ENCODE peak calls at places on chromosomes 11 and 22, in eight cellular contexts. W is NCI-H1436, D is NCI-H187, O is tibial nerve, T is heart left ventricle, B is Karpas-422, Z is AG04449, J is AG10803. C is an unnamed sample.
A peak's percentile ranks its signal among the peaks of the same experiment; 100 is the strongest.

GRCh38 chr11:66727883-66728759 is 895 bp downstream of the SPTBN2 start:
- DNase-seq in W (peak; percentile 62), D (peak; percentile 33), O (no peak), T (no peak), B (peak; percentile 50), Z (no peak), J (no peak), C (no peak)

GRCh38 chr11:2222479-2222878 is 47.9 kb downstream of the ASCL2 start:
- DNase-seq in W (no peak), D (no peak), O (peak; percentile 43), T (no peak), B (no peak), Z (no peak), J (peak; percentile 1), C (no peak)

GRCh38 chr22:19750666-19751490 is 9.7 kb upstream of the TBX1 start:
- DNase-seq in W (no peak), D (no peak), O (no peak), T (no peak), B (no peak), Z (no peak), J (peak; percentile 30), C (no peak)

GRCh38 chr11:380491-380890 is 11.2 kb downstream of the B4GALNT4 start:
- DNase-seq in W (no peak), D (no peak), O (no peak), T (no peak), B (no peak), Z (no peak), J (no peak), C (no peak)

GRCh38 chr11:69540118-69541000 is 58.9 kb downstream of the LINC01488 start:
- DNase-seq in W (no peak), D (no peak), O (no peak), T (peak; percentile 66), B (no peak), Z (no peak), J (no peak), C (no peak)

GRCh38 chr11:60005360-60005759 is 11.6 kb upstream of the OOSP4B start:
- DNase-seq in W (no peak), D (no peak), O (no peak), T (no peak), B (no peak), Z (no peak), J (no peak), C (no peak)

GRCh38 chr11:30454108-30454507 is 131.2 kb downstream of the ARL14EP start:
- DNase-seq in W (no peak), D (peak; percentile 11), O (no peak), T (no peak), B (no peak), Z (no peak), J (no peak), C (no peak)

GRCh38 chr11:112513936-112514716 is 253.5 kb upstream of the PLET1 start:
- DNase-seq in W (peak; percentile 92), D (no peak), O (no peak), T (no peak), B (no peak), Z (no peak), J (no peak), C (no peak)

GRCh38 chr11:117145393-117145761 is 1.3 kb downstream of the PAFAH1B2 start:
- DNase-seq in W (no peak), D (no peak), O (no peak), T (no peak), B (no peak), Z (no peak), J (peak; percentile 54), C (no peak)

GRCh38 chr11:78268516-78269410 is 80.0 kb downstream of the USP35 start:
- DNase-seq in W (no peak), D (no peak), O (peak; percentile 30), T (peak; percentile 58), B (no peak), Z (no peak), J (peak; percentile 11), C (peak; percentile 77)

GRCh38 chr22:45957826-45958225 is 19.1 kb downstream of the WNT7B start:
- DNase-seq in W (no peak), D (no peak), O (no peak), T (no peak), B (no peak), Z (no peak), J (no peak), C (no peak)

GRCh38 chr11:18617688-18618340 is 16.3 kb downstream of the SPTY2D1 start:
- DNase-seq in W (no peak), D (no peak), O (no peak), T (no peak), B (no peak), Z (no peak), J (peak; percentile 58), C (no peak)

GRCh38 chr11:72241290-72241781 is 2.6 kb downstream of the PHOX2A start:
- DNase-seq in W (no peak), D (no peak), O (no peak), T (no peak), B (no peak), Z (no peak), J (no peak), C (no peak)

GRCh38 chr22:40326905-40327735 is 19.2 kb upstream of the ADSL start:
- DNase-seq in W (no peak), D (no peak), O (no peak), T (no peak), B (no peak), Z (no peak), J (peak; percentile 36), C (no peak)

GRCh38 chr22:40997485-40997884 is 46.3 kb downstream of the RBX1 start:
- DNase-seq in W (no peak), D (no peak), O (no peak), T (no peak), B (no peak), Z (no peak), J (no peak), C (no peak)

GRCh38 chr11:115221461-115222069 is 282.6 kb downstream of the CADM1 start:
- DNase-seq in W (no peak), D (no peak), O (no peak), T (no peak), B (no peak), Z (no peak), J (no peak), C (no peak)

GRCh38 chr11:66011239-66011784 is 496 bp upstream of the CST6 start:
- DNase-seq in W (no peak), D (no peak), O (no peak), T (no peak), B (no peak), Z (no peak), J (peak; percentile 67), C (no peak)

C was measured in skeletal muscle cell.